ENCODE peak calls at places on chromosomes 3 and 15, in five cellular contexts. P is IMR-90, A is stomach, B is tibial nerve, G is aorta. K is an unnamed sample. For H3K4me1 and H3K9me3, the result is how much of the 10 kb centered on the place peaks cover.

GRCh38 chr3:43290961-43291360 is 4.6 kb downstream of the SNRK start:
- DNase-seq in B (no peak), G (no peak), A (no peak), P (peak), K (no peak)

GRCh38 chr3:195260286-195260905 is 10.6 kb downstream of the XXYLT1 start:
- DNase-seq in A (no peak), B (no peak), G (peak), P (no peak), K (peak)

GRCh38 chr3:187550446-187550845 is 119.7 kb downstream of the SST start:
- DNase-seq in B (no peak), A (no peak), P (no peak), G (no peak), K (no peak)

GRCh38 chr3:1533763-1534162 is 440.9 kb downstream of the CNTN6 start:
- DNase-seq in A (no peak), P (no peak), B (no peak), G (no peak), K (no peak)

GRCh38 chr15:75646112-75646943 is 1.4 kb upstream of the SNX33 start:
- DNase-seq in A (no peak), B (no peak), G (no peak), P (no peak), K (no peak)

GRCh38 chr3:126149256-126149902 is 31.0 kb downstream of the ALDH1L1 start:
- DNase-seq in P (no peak), A (no peak), G (no peak), B (no peak), K (peak)

GRCh38 chr15:83613146-83613635 is 40.7 kb upstream of the ADAMTSL3 start:
- DNase-seq in B (no peak), P (no peak), G (no peak), A (no peak), K (no peak)

GRCh38 chr15:73982251-73982962 is 9.7 kb downstream of the STOML1 start:
- DNase-seq in P (peak), G (peak), B (peak), A (peak), K (peak)

GRCh38 chr15:56228854-56229253 is 14.8 kb downstream of the RFX7 start:
- DNase-seq in P (no peak), A (no peak), B (no peak), G (no peak), K (no peak)

GRCh38 chr3:176075491-176075890 is 1121.8 kb downstream of the TBL1XR1 start:
- DNase-seq in A (no peak), G (no peak), P (no peak), B (no peak), K (no peak)

GRCh38 chr15:67076147-67076843 is 10.9 kb downstream of the SMAD3 start:
- DNase-seq in B (no peak), A (peak), P (peak), G (peak), K (no peak)

GRCh38 chr3:197167546-197167945 is 130.9 kb downstream of the DLG1 start:
- DNase-seq in B (no peak), A (no peak), P (no peak), G (no peak), K (no peak)

GRCh38 chr3:146577662-146578061 is 27.5 kb downstream of the PLSCR5 start:
- DNase-seq in B (peak), G (no peak), P (peak), A (no peak), K (no peak)

GRCh38 chr3:28718074-28718849 is 369.6 kb upstream of the AZI2 start:
- DNase-seq in A (no peak), G (no peak), B (no peak), P (no peak), K (no peak)

GRCh38 chr3:119944091-119944490 is 150.2 kb downstream of the GSK3B start:
- DNase-seq in A (no peak), P (no peak), G (no peak), B (no peak), K (no peak)

GRCh38 chr15:85125056-85125661 is 143.5 kb downstream of the PDE8A start:
- DNase-seq in A (no peak), G (no peak), P (peak), B (no peak), K (no peak)

GRCh38 chr15:75672111-75672602 is 24.4 kb downstream of the SNX33 start:
- DNase-seq in B (no peak), P (no peak), A (no peak), G (no peak), K (no peak)

GRCh38 chr3:13598926-13599886 is 50.3 kb downstream of the FBLN2 start:
- DNase-seq in B (no peak), G (no peak), P (peak), A (no peak), K (no peak)

GRCh38 chr15:90191344-90191687 is 9.8 kb upstream of the SEMA4B start:
- DNase-seq in B (no peak), P (no peak), G (no peak), A (no peak), K (no peak)

GRCh38 chr15:90191795-90192494 is 9.2 kb upstream of the SEMA4B start:
- DNase-seq in A (peak), B (peak), P (no peak), G (peak), K (peak)

GRCh38 chr15:90190606-90191343 is 10.4 kb upstream of the SEMA4B start:
- DNase-seq in G (no peak), B (no peak), P (no peak), A (peak), K (no peak)

GRCh38 chr15:90188914-90189748 is 12.0 kb upstream of the SEMA4B start:
- DNase-seq in B (no peak), A (no peak), P (no peak), G (no peak), K (no peak)

GRCh38 chr15:90189781-90190467 is 11.2 kb upstream of the SEMA4B start:
- DNase-seq in P (no peak), B (no peak), G (no peak), A (no peak), K (no peak)
- H3K4me1 ChIP-seq in P (under half), B (under half), G (under half), A (half or more), K (half or more)

GRCh38 chr3:12158387-12159226 is at the start of gene TIMP4:
- DNase-seq in P (peak), A (peak), G (peak), B (peak), K (peak)

GRCh38 chr3:12155264-12155663 is 3.4 kb downstream of the TIMP4 start:
- DNase-seq in A (no peak), P (no peak), G (no peak), B (no peak), K (no peak)

GRCh38 chr3:12155833-12156232 is 2.9 kb downstream of the TIMP4 start:
- DNase-seq in B (no peak), A (no peak), G (no peak), P (peak), K (no peak)

GRCh38 chr3:12157026-12157425 is 1.7 kb downstream of the TIMP4 start:
- DNase-seq in B (no peak), P (no peak), G (no peak), A (no peak), K (no peak)

GRCh38 chr3:12159227-12159601 is 502 bp upstream of the TIMP4 start:
- DNase-seq in G (no peak), B (no peak), A (no peak), P (no peak), K (no peak)
- H3K4me3 ChIP-seq in G (no peak), B (peak), A (peak), P (no peak), K (peak)

GRCh38 chr3:76034652-76035051 is 249.3 kb upstream of the ZNF717 start:
- DNase-seq in G (no peak), P (no peak), A (no peak), B (no peak), K (no peak)
- H3K9me3 ChIP-seq in G (under half), P (under half), A (under half), B (under half), K (under half)

GRCh38 chr3:127754411-127755304 is 67.7 kb downstream of the MGLL start:
- DNase-seq in P (no peak), B (no peak), A (no peak), G (no peak), K (no peak)

GRCh38 chr3:127751782-127752181 is 70.5 kb downstream of the MGLL start:
- DNase-seq in A (no peak), P (no peak), G (no peak), B (no peak), K (no peak)

GRCh38 chr3:127753898-127754410 is 68.4 kb downstream of the MGLL start:
- DNase-seq in A (no peak), B (no peak), P (no peak), G (peak), K (no peak)

GRCh38 chr3:127755305-127755681 is 67.0 kb downstream of the MGLL start:
- DNase-seq in G (no peak), A (no peak), B (no peak), P (no peak), K (no peak)

DNA sequence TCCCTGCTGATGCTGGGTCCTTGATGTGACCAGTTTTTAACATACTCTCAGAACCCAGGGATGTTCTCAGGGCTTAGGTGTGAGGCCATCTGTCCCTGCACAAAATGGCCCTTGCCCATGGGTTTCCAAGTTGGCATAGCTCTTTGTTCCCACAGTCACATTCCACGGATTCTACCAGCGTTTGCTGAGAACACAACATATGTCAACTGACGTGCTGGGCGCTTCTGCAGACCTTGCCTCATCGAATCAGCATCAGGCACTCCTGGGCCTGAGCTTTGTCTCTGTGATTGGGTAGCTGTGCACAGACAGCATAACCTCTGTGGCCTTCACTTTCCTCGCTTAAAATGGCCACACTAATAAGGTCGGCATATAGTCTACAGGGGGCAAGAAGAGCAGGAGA is 69.0 kb downstream of the MGLL start:
- DNase-seq in A (no peak), P (no peak), G (no peak), B (no peak), K (no peak)
- H3K4me1 ChIP-seq in A (under half), P (under half), G (under half), B (under half), K (under half)

GRCh38 chr3:101252897-101253296 is 67.5 kb downstream of the IMPG2 start:
- DNase-seq in P (no peak), G (no peak), A (no peak), B (no peak), K (no peak)

GRCh38 chr3:101255441-101255840 is 64.9 kb downstream of the IMPG2 start:
- DNase-seq in P (no peak), G (no peak), B (no peak), A (no peak), K (no peak)

GRCh38 chr3:101252307-101252706 is 68.1 kb downstream of the IMPG2 start:
- DNase-seq in A (no peak), G (no peak), P (no peak), B (no peak), K (no peak)

GRCh38 chr3:101249512-101249911 is 70.9 kb downstream of the IMPG2 start:
- DNase-seq in A (no peak), G (no peak), P (no peak), B (no peak), K (no peak)

DNA sequence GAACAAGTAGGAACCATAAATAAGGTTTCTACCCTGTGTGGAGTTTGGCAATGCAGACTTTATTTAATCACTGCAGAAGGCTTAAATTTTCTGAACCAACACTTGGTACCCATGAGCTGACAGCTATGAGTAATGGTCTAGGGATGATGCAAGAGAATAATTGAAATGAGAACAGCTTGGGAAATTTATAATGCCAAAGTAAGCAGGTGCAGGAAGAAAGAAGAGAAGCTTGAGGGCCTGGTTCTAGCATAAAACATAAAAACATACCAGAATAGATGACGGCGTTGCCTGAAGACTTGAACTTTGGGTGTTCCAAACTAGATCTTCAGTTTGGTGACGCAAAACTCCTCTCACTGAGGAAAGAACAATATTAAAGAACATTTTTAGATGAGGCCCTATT is 66.9 kb downstream of the IMPG2 start:
- DNase-seq in B (no peak), P (no peak), A (no peak), G (no peak), K (no peak)
- H3K4me3 ChIP-seq in B (no peak), P (no peak), A (no peak), G (no peak), K (no peak)

K was measured in heart right ventricle.